ENCODE peak calls at places on chromosomes 5 and 9, in four cellular contexts. One of them, this sample, is unnamed.

GRCh38 chr9:5629312-5630037 is 568 bp downstream of the RIC1 start:
- DNase-seq in GM12878: no peak
- DNase-seq in transverse colon: peak
- DNase-seq in stomach: peak
- DNase-seq in this sample: peak

GRCh38 chr5:157963761-157964160 is 104.8 kb upstream of the CLINT1 start:
- DNase-seq in GM12878: no peak
- DNase-seq in transverse colon: no peak
- DNase-seq in stomach: no peak
- DNase-seq in this sample: no peak

GRCh38 chr5:73121109-73121443 is 701 bp downstream of the TMEM171 start:
- DNase-seq in GM12878: no peak
- DNase-seq in transverse colon: no peak
- DNase-seq in stomach: no peak
- DNase-seq in this sample: no peak

GRCh38 chr5:176161431-176161830 is 76.8 kb upstream of the SIMC1 start:
- DNase-seq in GM12878: no peak
- DNase-seq in transverse colon: no peak
- DNase-seq in stomach: no peak
- DNase-seq in this sample: no peak

GRCh38 chr9:32955655-32956478 is 45.6 kb downstream of the APTX start:
- DNase-seq in GM12878: no peak
- DNase-seq in transverse colon: no peak
- DNase-seq in stomach: no peak
- DNase-seq in this sample: no peak

GRCh38 chr9:120151806-120152205 is 428.2 kb downstream of the CDK5RAP2 start:
- DNase-seq in GM12878: no peak
- DNase-seq in transverse colon: no peak
- DNase-seq in stomach: no peak
- DNase-seq in this sample: no peak

GRCh38 chr5:137752873-137753226 is 1.3 kb downstream of the HNRNPA0 start:
- DNase-seq in GM12878: no peak
- DNase-seq in transverse colon: peak
- DNase-seq in stomach: peak
- DNase-seq in this sample: no peak

GRCh38 chr5:90169078-90169477 is 240.5 kb downstream of the CETN3 start:
- DNase-seq in GM12878: no peak
- DNase-seq in transverse colon: no peak
- DNase-seq in stomach: peak
- DNase-seq in this sample: no peak

GRCh38 chr5:14425581-14425980 is 156.0 kb upstream of the OTULINL start:
- DNase-seq in GM12878: no peak
- DNase-seq in transverse colon: no peak
- DNase-seq in stomach: no peak
- DNase-seq in this sample: no peak

GRCh38 chr9:89178162-89179120 is at the start of gene SHC3:
- DNase-seq in GM12878: no peak
- DNase-seq in transverse colon: no peak
- DNase-seq in stomach: no peak
- DNase-seq in this sample: no peak

GRCh38 chr5:963673-964531 is 44.7 kb upstream of the NKD2 start:
- DNase-seq in GM12878: no peak
- DNase-seq in transverse colon: no peak
- DNase-seq in stomach: no peak
- DNase-seq in this sample: no peak

GRCh38 chr9:127955294-127956015 is 17.8 kb upstream of the DPM2 start:
- DNase-seq in GM12878: no peak
- DNase-seq in transverse colon: peak
- DNase-seq in stomach: peak
- DNase-seq in this sample: peak

GRCh38 chr9:114278881-114279570 is 43.9 kb upstream of the ORM1 start:
- DNase-seq in GM12878: no peak
- DNase-seq in transverse colon: no peak
- DNase-seq in stomach: no peak
- DNase-seq in this sample: no peak

GRCh38 chr5:133709074-133709676 is 96.8 kb upstream of the FSTL4 start:
- DNase-seq in GM12878: no peak
- DNase-seq in transverse colon: no peak
- DNase-seq in stomach: no peak
- DNase-seq in this sample: no peak

GRCh38 chr5:125316913-125317545 is 570.6 kb upstream of the ZNF608 start:
- DNase-seq in GM12878: no peak
- DNase-seq in transverse colon: no peak
- DNase-seq in stomach: no peak
- DNase-seq in this sample: no peak

GRCh38 chr5:87829214-87829551 is 416.5 kb upstream of the CCNH start:
- DNase-seq in GM12878: no peak
- DNase-seq in transverse colon: no peak
- DNase-seq in stomach: peak
- DNase-seq in this sample: peak

GRCh38 chr5:158976035-158976434 is 123.7 kb downstream of the EBF1 start:
- DNase-seq in GM12878: no peak
- DNase-seq in transverse colon: no peak
- DNase-seq in stomach: no peak
- DNase-seq in this sample: no peak

GRCh38 chr9:128887914-128888350 is 6.0 kb downstream of the LRRC8A start:
- DNase-seq in GM12878: no peak
- DNase-seq in transverse colon: no peak
- DNase-seq in stomach: no peak
- DNase-seq in this sample: peak

GRCh38 chr5:60961685-60962084 is 16.7 kb downstream of the NDUFAF2 start:
- DNase-seq in GM12878: no peak
- DNase-seq in transverse colon: no peak
- DNase-seq in stomach: no peak
- DNase-seq in this sample: no peak

GRCh38 chr5:123936548-123936947 is 424.6 kb downstream of the CSNK1G3 start:
- DNase-seq in GM12878: no peak
- DNase-seq in transverse colon: no peak
- DNase-seq in stomach: no peak
- DNase-seq in this sample: no peak

DNA sequence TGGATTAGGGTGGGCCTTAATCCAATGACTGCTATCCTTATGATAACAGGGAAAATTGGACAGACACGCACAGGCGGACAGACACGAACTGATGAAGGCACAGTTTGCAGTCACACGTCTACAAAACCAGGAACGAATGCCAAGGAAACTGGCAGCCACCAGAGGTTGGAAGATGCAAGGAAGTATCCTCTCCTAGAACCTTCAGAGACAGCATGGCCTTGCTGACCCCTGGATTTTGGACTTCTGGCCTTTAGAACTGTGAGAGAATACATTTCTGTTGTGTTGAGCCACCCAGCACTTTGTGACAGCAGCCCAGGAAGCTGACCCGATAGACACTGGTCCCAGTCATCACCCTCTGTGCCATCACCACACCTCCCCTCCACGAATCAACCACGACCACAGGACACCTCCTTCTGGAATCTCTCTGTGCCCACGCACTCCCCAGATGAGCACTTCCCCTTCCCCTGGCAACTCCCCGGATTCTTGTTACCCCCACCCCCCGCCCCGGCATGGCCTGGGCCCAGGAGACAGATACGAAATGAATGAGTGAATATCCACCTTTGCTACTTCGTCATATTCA is 18.7 kb downstream of the GBGT1 start:
- DNase-seq in GM12878: no peak
- DNase-seq in transverse colon: peak
- DNase-seq in stomach: no peak
- DNase-seq in this sample: no peak
- H3K27ac ChIP-seq in GM12878: no peak
- H3K27ac ChIP-seq in transverse colon: peak
- H3K27ac ChIP-seq in stomach: no peak
- H3K27ac ChIP-seq in this sample: peak

GRCh38 chr5:115096034-115096769 is 73.5 kb downstream of the TRIM36 start:
- DNase-seq in GM12878: no peak
- DNase-seq in transverse colon: no peak
- DNase-seq in stomach: no peak
- DNase-seq in this sample: no peak
- TF ChIP-seq POLR2AphosphoS5 in GM12878: no peak
- TF ChIP-seq POLR2AphosphoS5 in transverse colon: no peak
- TF ChIP-seq POLR2AphosphoS5 in stomach: no peak
- TF ChIP-seq POLR2AphosphoS5 in this sample: no peak

GRCh38 chr5:38323645-38324295 is 65.4 kb downstream of the EGFLAM start:
- DNase-seq in GM12878: no peak
- DNase-seq in transverse colon: no peak
- DNase-seq in stomach: no peak
- DNase-seq in this sample: no peak
- H3K27ac ChIP-seq in GM12878: no peak
- H3K27ac ChIP-seq in transverse colon: no peak
- H3K27ac ChIP-seq in stomach: no peak
- H3K27ac ChIP-seq in this sample: no peak

DNA sequence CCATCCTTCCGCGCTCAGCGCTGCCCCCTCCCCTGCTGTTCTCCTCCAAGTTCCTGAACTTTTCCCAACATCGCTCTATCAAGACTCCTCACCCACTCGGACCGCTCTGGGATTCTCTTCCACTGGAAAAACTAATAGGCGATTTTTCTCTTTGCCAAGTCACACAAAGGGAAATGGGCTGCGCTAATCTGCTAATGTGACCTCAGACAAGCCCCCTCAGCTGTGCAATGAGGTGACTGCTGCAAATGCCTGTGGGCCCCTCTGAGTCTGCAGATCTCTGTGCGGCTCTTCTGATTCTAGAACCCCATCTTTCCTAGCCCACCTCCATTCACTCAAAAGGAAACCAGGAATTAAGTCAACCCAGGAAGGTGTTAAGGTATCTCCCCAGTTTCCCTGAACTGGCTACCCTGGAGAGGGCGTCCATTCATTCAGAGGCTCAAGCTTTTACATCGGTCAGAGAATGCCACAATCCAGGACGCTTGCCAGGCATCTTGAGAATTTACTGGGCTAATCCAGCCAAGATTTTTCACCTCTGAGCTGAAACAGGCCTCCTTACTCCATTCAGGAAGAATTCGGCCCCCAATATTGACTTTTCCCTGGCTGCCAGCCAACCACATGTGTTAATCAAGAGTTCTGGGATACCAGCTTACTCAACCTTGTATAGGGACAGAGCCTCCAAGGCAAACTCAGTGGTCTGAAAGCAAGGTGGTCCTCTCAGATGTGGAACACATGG is 795 bp upstream of the ADAMTS12 start:
- DNase-seq in GM12878: no peak
- DNase-seq in transverse colon: peak
- DNase-seq in stomach: peak
- DNase-seq in this sample: peak
- TF ChIP-seq POLR2AphosphoS5 in GM12878: no peak
- TF ChIP-seq POLR2AphosphoS5 in transverse colon: no peak
- TF ChIP-seq POLR2AphosphoS5 in stomach: no peak
- TF ChIP-seq POLR2AphosphoS5 in this sample: peak